ENCODE peak calls at places on chromosomes 11 and 22, in ten cellular contexts. A is hepatocyte; K is fibroblast of lung; L is CD4-positive, CD25-positive, alpha-beta regulatory T cell; R is IMR-90; F is tibial artery; V is mammary epithelial cell; P is iPS DF 6.9; T is endodermal cell; Z is testis. B is an unnamed sample. For H3K4me1 and H3K36me3, the result is how much of the 10 kb centered on the place peaks cover.

GRCh38 chr22:24133187-24133965 is 47.9 kb upstream of the SUSD2 start:
- DNase-seq in A (no peak), K (no peak), L (peak), R (peak), F (no peak), V (no peak), P (no peak), T (peak), Z (peak), B (no peak)

GRCh38 chr22:44050766-44051747 is 27.0 kb downstream of the PARVB start:
- DNase-seq in A (no peak), K (no peak), L (no peak), R (no peak), F (no peak), V (no peak), P (no peak), T (no peak), Z (no peak), B (no peak)

GRCh38 chr22:22791438-22792181 is 96.0 kb upstream of the IGLL5 start:
- DNase-seq in A (no peak), K (no peak), L (no peak), R (no peak), F (no peak), V (no peak), P (no peak), T (no peak), Z (no peak), B (no peak)

GRCh38 chr11:47847537-47847891 is 636 bp downstream of the NUP160 start:
- DNase-seq in A (no peak), K (no peak), L (no peak), R (no peak), F (no peak), V (no peak), P (no peak), T (no peak), Z (no peak), B (no peak)

GRCh38 chr11:7657306-7658025 is 15.8 kb downstream of the CYB5R2 start:
- DNase-seq in A (peak), K (peak), L (peak), R (peak), F (peak), V (peak), P (peak), T (peak), Z (peak), B (peak)

GRCh38 chr11:67648796-67649613 is 1.5 kb downstream of the ACY3 start:
- DNase-seq in A (no peak), K (no peak), L (no peak), R (no peak), F (no peak), V (no peak), P (no peak), T (peak), Z (no peak), B (no peak)

GRCh38 chr11:16158426-16158994 is 197.8 kb downstream of the SOX6 start:
- DNase-seq in A (no peak), K (no peak), L (no peak), R (no peak), F (no peak), V (no peak), P (no peak), T (no peak), Z (no peak), B (no peak)

GRCh38 chr11:19311306-19312030 is 70.7 kb upstream of the E2F8 start:
- DNase-seq in A (peak), K (peak), L (no peak), R (peak), F (peak), V (peak), P (peak), T (peak), Z (peak), B (peak)

GRCh38 chr11:15471028-15471708 is 356.4 kb downstream of the INSC start:
- DNase-seq in A (peak), K (no peak), L (no peak), R (no peak), F (no peak), V (no peak), P (no peak), T (no peak), Z (no peak), B (no peak)

GRCh38 chr11:69012092-69013008 is 696 bp downstream of the MRGPRF start:
- DNase-seq in A (no peak), K (peak), L (no peak), R (peak), F (peak), V (no peak), P (no peak), T (peak), Z (no peak), B (no peak)

GRCh38 chr22:46397951-46398350 is 62.4 kb downstream of the TRMU start:
- DNase-seq in A (no peak), K (no peak), L (no peak), R (no peak), F (no peak), V (no peak), P (no peak), T (no peak), Z (no peak), B (no peak)

GRCh38 chr22:41257696-41258095 is 17.0 kb upstream of the CHADL start:
- DNase-seq in A (no peak), K (no peak), L (no peak), R (no peak), F (no peak), V (no peak), P (no peak), T (no peak), Z (no peak), B (no peak)

GRCh38 chr22:27476729-27477128 is 324.8 kb downstream of the MN1 start:
- DNase-seq in A (peak), K (peak), L (no peak), R (peak), F (no peak), V (peak), P (no peak), T (no peak), Z (no peak), B (no peak)

GRCh38 chr11:64356498-64357411 is 2.2 kb upstream of the RPS6KA4 start:
- DNase-seq in A (peak), K (peak), L (no peak), R (no peak), F (no peak), V (no peak), P (no peak), T (peak), Z (peak), B (no peak)

GRCh38 chr11:73273246-73273890 is 1.2 kb downstream of the P2RY6 start:
- DNase-seq in A (no peak), K (no peak), L (no peak), R (no peak), F (no peak), V (no peak), P (no peak), T (peak), Z (no peak), B (no peak)

GRCh38 chr22:31206896-31207687 is 5.0 kb upstream of the LIMK2 start:
- DNase-seq in A (no peak), K (no peak), L (no peak), R (no peak), F (no peak), V (peak), P (no peak), T (no peak), Z (no peak), B (no peak)

GRCh38 chr11:103871923-103872551 is 164.4 kb upstream of the DDI1 start:
- DNase-seq in A (no peak), K (no peak), L (no peak), R (no peak), F (no peak), V (no peak), P (no peak), T (no peak), Z (no peak), B (no peak)

GRCh38 chr22:20155330-20156041 is 4.6 kb upstream of the CCDC188 start:
- DNase-seq in A (no peak), K (peak), L (no peak), R (no peak), F (no peak), V (peak), P (no peak), T (no peak), Z (no peak), B (no peak)

GRCh38 chr22:18973264-18974031 is 37.4 kb upstream of the PRODH start:
- DNase-seq in A (no peak), K (no peak), L (no peak), R (no peak), F (no peak), V (no peak), P (no peak), T (no peak), Z (no peak), B (no peak)

GRCh38 chr11:32436751-32437405 is 1.5 kb upstream of the WT1 start:
- DNase-seq in A (no peak), K (no peak), L (no peak), R (no peak), F (no peak), V (no peak), P (no peak), T (peak), Z (peak), B (no peak)

GRCh38 chr22:27401321-27401720 is 400.2 kb downstream of the MN1 start:
- DNase-seq in A (no peak), K (no peak), L (no peak), R (peak), F (no peak), V (no peak), P (no peak), T (no peak), Z (no peak), B (no peak)

GRCh38 chr11:96014234-96014633 is 90.3 kb upstream of the MTMR2 start:
- DNase-seq in A (no peak), K (peak), L (peak), R (peak), F (no peak), V (peak), P (no peak), T (no peak), Z (no peak), B (no peak)

GRCh38 chr11:130383363-130384168 is 44.8 kb downstream of the ADAMTS8 start:
- DNase-seq in A (peak), K (peak), L (no peak), R (peak), F (no peak), V (peak), P (no peak), T (peak), Z (no peak), B (no peak)

GRCh38 chr11:3095712-3096361 is 38.6 kb upstream of the CARS1 start:
- DNase-seq in A (peak), K (peak), L (no peak), R (peak), F (peak), V (peak), P (no peak), T (no peak), Z (no peak), B (no peak)

GRCh38 chr11:64799256-64799924 is 3.6 kb downstream of the MAP4K2 start:
- DNase-seq in A (no peak), K (no peak), L (no peak), R (no peak), F (no peak), V (no peak), P (no peak), T (no peak), Z (no peak), B (no peak)

GRCh38 chr11:83827940-83828554 is 541.9 kb upstream of the CCDC90B start:
- DNase-seq in A (peak), K (peak), L (no peak), R (peak), F (no peak), V (no peak), P (no peak), T (no peak), Z (no peak), B (no peak)

GRCh38 chr22:47784367-47784983 is 1022.0 kb downstream of the TBC1D22A start:
- DNase-seq in A (no peak), K (no peak), L (no peak), R (no peak), F (no peak), V (no peak), P (no peak), T (peak), Z (no peak), B (peak)

GRCh38 chr22:47654922-47655451 is 892.5 kb downstream of the TBC1D22A start:
- DNase-seq in A (no peak), K (no peak), L (no peak), R (no peak), F (no peak), V (no peak), P (no peak), T (no peak), Z (no peak), B (no peak)

GRCh38 chr11:69704508-69705245 is 855 bp upstream of the FGF19 start:
- DNase-seq in A (peak), K (no peak), L (no peak), R (no peak), F (no peak), V (no peak), P (no peak), T (peak), Z (peak), B (no peak)

GRCh38 chr11:120346233-120346632 is 10.0 kb downstream of the ARHGEF12 start:
- DNase-seq in A (no peak), K (no peak), L (no peak), R (no peak), F (no peak), V (no peak), P (no peak), T (no peak), Z (no peak), B (no peak)

GRCh38 chr22:38772624-38772873 is 16.8 kb upstream of the SUN2 start:
- DNase-seq in A (no peak), K (no peak), L (no peak), R (no peak), F (no peak), V (no peak), P (no peak), T (no peak), Z (no peak), B (no peak)

GRCh38 chr22:38773363-38773946 is 17.7 kb upstream of the SUN2 start:
- DNase-seq in A (no peak), K (no peak), L (no peak), R (no peak), F (no peak), V (no peak), P (no peak), T (no peak), Z (no peak), B (no peak)

GRCh38 chr22:38767313-38767712 is 11.5 kb upstream of the SUN2 start:
- DNase-seq in A (no peak), K (no peak), L (no peak), R (no peak), F (no peak), V (no peak), P (no peak), T (no peak), Z (no peak), B (no peak)

GRCh38 chr22:38768036-38768435 is 12.2 kb upstream of the SUN2 start:
- DNase-seq in A (no peak), K (no peak), L (no peak), R (no peak), F (no peak), V (no peak), P (no peak), T (no peak), Z (no peak), B (no peak)

DNA sequence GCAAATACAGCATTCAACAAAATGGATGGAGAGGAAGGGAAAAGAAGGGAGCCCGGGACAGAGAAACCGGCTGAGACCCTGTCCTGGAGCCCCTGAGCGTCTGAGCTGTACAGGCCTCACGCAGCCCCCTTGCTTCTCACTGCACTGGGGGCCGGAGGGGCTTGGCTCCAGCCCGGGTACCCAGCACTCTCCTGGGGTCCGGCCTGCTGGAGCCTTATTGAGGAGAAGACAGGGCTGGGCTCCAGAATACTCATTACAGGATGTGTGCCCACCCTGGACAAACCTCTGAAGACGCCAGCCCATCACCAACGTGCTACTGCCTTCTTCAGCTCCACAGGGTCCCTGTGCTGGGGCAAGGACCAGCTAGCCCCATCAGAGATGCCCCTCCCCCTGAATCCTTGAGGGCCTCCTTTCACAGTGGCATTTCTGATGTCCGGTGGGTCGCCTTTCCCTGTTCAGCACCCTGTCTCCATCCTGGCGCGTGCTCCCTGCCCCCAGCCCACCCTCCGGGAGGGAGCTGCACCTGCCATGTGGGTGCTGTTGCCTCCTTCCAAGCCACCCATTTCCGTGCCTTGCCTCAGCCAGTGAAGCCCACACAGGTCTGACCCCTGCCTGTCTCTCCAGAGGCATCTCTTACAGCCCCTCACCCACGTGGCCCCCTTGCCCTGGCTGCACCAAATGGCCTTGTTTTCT is 14.6 kb upstream of the SUN2 start:
- DNase-seq in A (no peak), K (no peak), L (no peak), R (no peak), F (no peak), V (no peak), P (no peak), T (no peak), Z (no peak), B (no peak)
- H3K4me1 ChIP-seq in A (under half), K (under half), L (under half), R (under half), F (under half), V (under half), P (under half), T (under half), Z (under half), B (under half)

GRCh38 chr11:61881397-61881796 is 9.9 kb downstream of the FADS3 start:
- DNase-seq in A (no peak), K (no peak), L (no peak), R (no peak), F (no peak), V (no peak), P (no peak), T (peak), Z (no peak), B (no peak)

GRCh38 chr11:61879152-61879551 is 12.2 kb downstream of the FADS3 start:
- DNase-seq in A (no peak), K (no peak), L (no peak), R (no peak), F (no peak), V (no peak), P (no peak), T (no peak), Z (no peak), B (no peak)

GRCh38 chr11:61882879-61883278 is 8.5 kb downstream of the FADS3 start:
- DNase-seq in A (no peak), K (no peak), L (no peak), R (no peak), F (no peak), V (no peak), P (no peak), T (no peak), Z (no peak), B (no peak)

GRCh38 chr11:61880050-61880449 is 11.3 kb downstream of the FADS3 start:
- DNase-seq in A (no peak), K (no peak), L (no peak), R (no peak), F (no peak), V (no peak), P (no peak), T (no peak), Z (no peak), B (no peak)

DNA sequence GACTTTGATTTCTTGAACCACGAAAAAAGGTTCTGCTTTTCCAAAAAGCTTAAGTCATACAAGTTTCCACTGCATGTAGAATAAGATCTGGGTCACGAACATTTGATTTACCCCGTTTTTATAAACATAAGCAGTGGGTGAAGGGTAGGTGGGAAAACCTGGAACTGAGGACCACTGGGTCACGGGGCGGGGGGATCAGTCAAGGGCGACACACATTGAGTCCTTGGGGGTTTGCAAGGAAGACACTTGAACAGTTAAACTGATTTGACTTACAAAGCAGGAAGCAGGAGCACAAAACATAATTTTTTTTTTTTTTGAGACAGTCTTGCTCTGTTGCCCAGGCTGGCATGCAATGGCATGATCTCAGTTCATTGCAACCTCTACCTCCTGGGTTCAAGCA is 10.9 kb downstream of the FADS3 start:
- DNase-seq in A (no peak), K (no peak), L (no peak), R (no peak), F (no peak), V (no peak), P (no peak), T (no peak), Z (no peak), B (no peak)
- H3K4me3 ChIP-seq in A (no peak), K (no peak), L (no peak), R (no peak), F (no peak), V (no peak), P (no peak), T (no peak), Z (no peak), B (no peak)

DNA sequence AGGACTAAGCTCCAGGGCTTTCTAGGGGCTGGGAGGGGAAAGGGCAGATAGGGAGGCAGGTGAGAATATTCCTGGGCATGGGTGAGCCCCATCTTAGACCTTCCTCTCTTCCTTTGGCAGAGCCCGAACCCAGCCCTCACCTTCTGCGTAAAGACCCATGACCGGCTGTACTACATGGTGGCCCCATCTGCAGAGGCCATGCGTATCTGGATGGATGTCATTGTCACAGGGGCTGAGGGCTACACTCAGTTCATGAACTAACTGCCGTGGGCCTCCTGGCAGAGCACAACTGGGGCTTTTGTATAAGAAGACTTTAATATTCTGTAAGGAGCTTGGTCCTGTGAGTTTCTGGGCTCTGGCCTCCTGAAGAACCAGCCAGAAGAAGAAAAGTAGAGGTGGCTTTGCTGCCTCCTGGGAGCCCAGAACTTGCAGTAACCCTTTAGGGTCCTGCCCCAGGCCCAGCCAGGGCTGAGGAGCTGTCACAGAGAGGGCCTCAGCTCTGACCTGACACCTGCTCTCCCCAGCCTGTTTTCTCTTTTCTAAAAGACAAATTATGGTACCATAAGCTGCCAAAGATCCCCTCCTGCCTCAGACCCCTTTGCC is 22.8 kb downstream of the TREH start:
- DNase-seq in A (no peak), K (no peak), L (no peak), R (no peak), F (no peak), V (no peak), P (no peak), T (no peak), Z (no peak), B (no peak)
- H3K36me3 ChIP-seq in A (under half), K (under half), L (under half), R (half or more), F (half or more), V (under half), P (under half), T (under half), Z (under half), B (half or more)

GRCh38 chr22:29625090-29625825 is 21.8 kb downstream of the NF2 start:
- DNase-seq in A (peak), K (peak), L (peak), R (peak), F (peak), V (peak), P (no peak), T (peak), Z (peak), B (peak)
- H3K4me1 ChIP-seq in A (under half), K (under half), L (under half), R (under half), F (under half), V (half or more), P (under half), T (under half), Z (under half), B (under half)

DNA sequence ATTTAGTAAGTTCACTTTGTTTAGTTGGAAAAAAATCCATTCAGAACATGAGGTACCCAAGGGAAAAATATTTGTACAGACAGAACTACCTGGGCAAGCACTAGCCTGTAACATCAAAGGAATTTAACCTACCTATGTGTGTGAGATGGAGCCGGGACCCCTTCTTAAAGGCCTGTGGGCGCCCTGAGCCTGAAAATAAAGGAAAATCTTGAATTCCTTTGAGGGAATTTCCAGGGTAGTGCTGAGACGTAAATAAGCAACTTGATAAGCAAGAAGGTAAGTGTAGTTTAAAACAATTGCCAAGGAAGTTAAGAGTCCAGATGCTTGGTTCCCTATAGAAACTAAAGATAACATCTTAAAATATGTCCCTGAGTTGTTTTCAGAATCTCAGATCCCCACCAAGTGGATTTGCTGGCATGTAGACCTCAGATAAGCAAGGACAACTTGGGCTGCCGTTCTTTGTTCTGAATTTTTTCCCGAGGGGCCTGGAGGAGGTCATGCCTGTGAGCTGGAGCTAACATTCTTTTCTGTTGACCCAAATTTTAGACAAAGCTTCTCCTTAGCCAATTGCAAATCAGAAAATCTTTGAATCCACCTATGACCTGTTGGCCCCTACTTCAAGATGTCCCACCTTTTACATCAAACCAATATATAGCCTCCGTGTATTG is 31.0 kb downstream of the MED17 start:
- DNase-seq in A (no peak), K (no peak), L (no peak), R (no peak), F (no peak), V (no peak), P (no peak), T (no peak), Z (no peak), B (no peak)
- H3K4me3 ChIP-seq in A (no peak), K (no peak), L (no peak), R (no peak), F (no peak), V (no peak), P (no peak), T (no peak), Z (no peak), B (no peak)

B was measured in right atrium auricular region.